ENCODE peak calls at places on chromosomes 12 and 14, in five cellular contexts. One of them, this sample, is unnamed.

GRCh38 chr14:91324606-91324950 is 80.1 kb upstream of the GPR68 start:
- DNase-seq in heart left ventricle: no peak
- DNase-seq in lower leg skin: no peak
- DNase-seq in uterus: no peak
- DNase-seq in ovary: no peak
- DNase-seq in this sample: no peak

GRCh38 chr12:32533971-32534590 is 134.7 kb downstream of the FGD4 start:
- DNase-seq in heart left ventricle: no peak
- DNase-seq in lower leg skin: peak; percentile 75
- DNase-seq in uterus: peak; percentile 34
- DNase-seq in ovary: no peak
- DNase-seq in this sample: no peak

GRCh38 chr14:105497671-105498429 is 6.8 kb downstream of the TEDC1 start:
- DNase-seq in heart left ventricle: no peak
- DNase-seq in lower leg skin: no peak
- DNase-seq in uterus: no peak
- DNase-seq in ovary: no peak
- DNase-seq in this sample: peak; percentile 81

GRCh38 chr14:51095854-51096823 is 1.2 kb upstream of the TRIM9 start:
- DNase-seq in heart left ventricle: no peak
- DNase-seq in lower leg skin: peak; percentile 69
- DNase-seq in uterus: peak; percentile 75
- DNase-seq in ovary: peak; percentile 25
- DNase-seq in this sample: no peak

GRCh38 chr12:68109444-68110217 is 49.9 kb downstream of the IFNG start:
- DNase-seq in heart left ventricle: no peak
- DNase-seq in lower leg skin: no peak
- DNase-seq in uterus: no peak
- DNase-seq in ovary: no peak
- DNase-seq in this sample: no peak

GRCh38 chr12:103181366-103182152 is 224.1 kb downstream of the ASCL1 start:
- DNase-seq in heart left ventricle: no peak
- DNase-seq in lower leg skin: no peak
- DNase-seq in uterus: no peak
- DNase-seq in ovary: no peak
- DNase-seq in this sample: no peak

GRCh38 chr14:61184117-61184516 is 97.0 kb downstream of the TMEM30B start:
- DNase-seq in heart left ventricle: no peak
- DNase-seq in lower leg skin: no peak
- DNase-seq in uterus: no peak
- DNase-seq in ovary: no peak
- DNase-seq in this sample: no peak

GRCh38 chr12:91835693-91836092 is 310.0 kb downstream of the BTG1 start:
- DNase-seq in heart left ventricle: no peak
- DNase-seq in lower leg skin: no peak
- DNase-seq in uterus: no peak
- DNase-seq in ovary: no peak
- DNase-seq in this sample: no peak

GRCh38 chr12:60308366-60309000 is 712.7 kb downstream of the SLC16A7 start:
- DNase-seq in heart left ventricle: no peak
- DNase-seq in lower leg skin: no peak
- DNase-seq in uterus: no peak
- DNase-seq in ovary: no peak
- DNase-seq in this sample: no peak

GRCh38 chr12:46214668-46215429 is 54.0 kb downstream of the SLC38A1 start:
- DNase-seq in heart left ventricle: no peak
- DNase-seq in lower leg skin: no peak
- DNase-seq in uterus: no peak
- DNase-seq in ovary: no peak
- DNase-seq in this sample: no peak

GRCh38 chr12:65818454-65819382 is 5.6 kb upstream of the HMGA2 start:
- DNase-seq in heart left ventricle: no peak
- DNase-seq in lower leg skin: no peak
- DNase-seq in uterus: no peak
- DNase-seq in ovary: no peak
- DNase-seq in this sample: no peak

GRCh38 chr14:75208843-75209242 is 32.4 kb upstream of the TMED10 start:
- DNase-seq in heart left ventricle: no peak
- DNase-seq in lower leg skin: no peak
- DNase-seq in uterus: no peak
- DNase-seq in ovary: no peak
- DNase-seq in this sample: no peak

GRCh38 chr14:72583316-72584272 is 310.3 kb downstream of the DPF3 start:
- DNase-seq in heart left ventricle: no peak
- DNase-seq in lower leg skin: no peak
- DNase-seq in uterus: no peak
- DNase-seq in ovary: no peak
- DNase-seq in this sample: no peak

GRCh38 chr12:56087220-56087619 is 7.3 kb downstream of the ERBB3 start:
- DNase-seq in heart left ventricle: peak; percentile 82
- DNase-seq in lower leg skin: no peak
- DNase-seq in uterus: no peak
- DNase-seq in ovary: no peak
- DNase-seq in this sample: no peak

GRCh38 chr12:89960607-89961394 is 252.2 kb upstream of the ATP2B1 start:
- DNase-seq in heart left ventricle: no peak
- DNase-seq in lower leg skin: no peak
- DNase-seq in uterus: no peak
- DNase-seq in ovary: no peak
- DNase-seq in this sample: no peak

GRCh38 chr12:65565601-65566560 is 258.4 kb upstream of the HMGA2 start:
- DNase-seq in heart left ventricle: no peak
- DNase-seq in lower leg skin: no peak
- DNase-seq in uterus: no peak
- DNase-seq in ovary: no peak
- DNase-seq in this sample: no peak

GRCh38 chr14:68463705-68464104 is 329.2 kb downstream of the ZFP36L1 start:
- DNase-seq in heart left ventricle: no peak
- DNase-seq in lower leg skin: no peak
- DNase-seq in uterus: no peak
- DNase-seq in ovary: no peak
- DNase-seq in this sample: no peak

GRCh38 chr14:103118019-103118662 is 5.1 kb upstream of the TNFAIP2 start:
- DNase-seq in heart left ventricle: peak; percentile 86
- DNase-seq in lower leg skin: peak; percentile 76
- DNase-seq in uterus: peak; percentile 72
- DNase-seq in ovary: no peak
- DNase-seq in this sample: no peak

GRCh38 chr14:51202914-51203665 is 37.0 kb upstream of the TMX1 start:
- DNase-seq in heart left ventricle: no peak
- DNase-seq in lower leg skin: no peak
- DNase-seq in uterus: no peak
- DNase-seq in ovary: no peak
- DNase-seq in this sample: no peak

GRCh38 chr12:69836015-69836414 is 11.0 kb downstream of the MYRFL start:
- DNase-seq in heart left ventricle: no peak
- DNase-seq in lower leg skin: no peak
- DNase-seq in uterus: no peak
- DNase-seq in ovary: no peak
- DNase-seq in this sample: no peak

GRCh38 chr14:92603309-92604257 is 90.0 kb downstream of the RIN3 start:
- DNase-seq in heart left ventricle: no peak
- DNase-seq in lower leg skin: no peak
- DNase-seq in uterus: no peak
- DNase-seq in ovary: no peak
- DNase-seq in this sample: no peak

GRCh38 chr14:21136024-21136423 is 19.8 kb downstream of the OR5AU1 start:
- DNase-seq in heart left ventricle: no peak
- DNase-seq in lower leg skin: no peak
- DNase-seq in uterus: no peak
- DNase-seq in ovary: no peak
- DNase-seq in this sample: no peak

GRCh38 chr12:53867216-53868012 is 71.2 kb upstream of the HOXC13 start:
- DNase-seq in heart left ventricle: no peak
- DNase-seq in lower leg skin: no peak
- DNase-seq in uterus: no peak
- DNase-seq in ovary: no peak
- DNase-seq in this sample: no peak

GRCh38 chr14:67533754-67534085 is 630 bp downstream of the PLEKHH1 start:
- DNase-seq in heart left ventricle: no peak
- DNase-seq in lower leg skin: no peak
- DNase-seq in uterus: no peak
- DNase-seq in ovary: no peak
- DNase-seq in this sample: no peak

GRCh38 chr14:106044515-106044914 is 518.1 kb downstream of the TMEM121 start:
- DNase-seq in heart left ventricle: no peak
- DNase-seq in lower leg skin: no peak
- DNase-seq in uterus: no peak
- DNase-seq in ovary: no peak
- DNase-seq in this sample: no peak

GRCh38 chr12:111846016-111846415 is 4.0 kb downstream of the MAPKAPK5 start:
- DNase-seq in heart left ventricle: no peak
- DNase-seq in lower leg skin: no peak
- DNase-seq in uterus: no peak
- DNase-seq in ovary: no peak
- DNase-seq in this sample: no peak

DNA sequence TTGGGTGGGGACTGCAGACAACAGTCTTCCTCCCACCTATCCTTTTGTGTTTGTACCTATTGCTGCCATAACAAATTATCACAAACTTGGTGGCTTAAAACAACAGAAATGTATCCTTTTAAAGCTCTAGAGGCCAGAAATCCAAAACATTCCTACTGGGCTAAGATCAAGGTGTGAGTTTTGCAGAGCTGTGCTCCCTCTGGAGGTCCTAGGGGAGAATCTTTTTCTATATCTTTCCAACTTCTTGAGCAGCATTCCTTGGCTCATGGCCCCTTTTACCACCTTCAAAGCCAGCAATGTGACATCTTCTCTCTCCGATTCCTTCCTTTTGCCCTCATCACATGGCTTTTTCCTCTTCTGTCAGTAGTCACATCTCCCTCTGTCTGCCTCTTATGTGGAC is 190.6 kb downstream of the TTC8 start:
- DNase-seq in heart left ventricle: no peak
- DNase-seq in lower leg skin: no peak
- DNase-seq in uterus: no peak
- DNase-seq in ovary: no peak
- DNase-seq in this sample: no peak
- TF ChIP-seq CTCF in heart left ventricle: no peak
- TF ChIP-seq CTCF in lower leg skin: no peak
- TF ChIP-seq CTCF in uterus: no peak
- TF ChIP-seq CTCF in ovary: no peak
- TF ChIP-seq CTCF in this sample: no peak

DNA sequence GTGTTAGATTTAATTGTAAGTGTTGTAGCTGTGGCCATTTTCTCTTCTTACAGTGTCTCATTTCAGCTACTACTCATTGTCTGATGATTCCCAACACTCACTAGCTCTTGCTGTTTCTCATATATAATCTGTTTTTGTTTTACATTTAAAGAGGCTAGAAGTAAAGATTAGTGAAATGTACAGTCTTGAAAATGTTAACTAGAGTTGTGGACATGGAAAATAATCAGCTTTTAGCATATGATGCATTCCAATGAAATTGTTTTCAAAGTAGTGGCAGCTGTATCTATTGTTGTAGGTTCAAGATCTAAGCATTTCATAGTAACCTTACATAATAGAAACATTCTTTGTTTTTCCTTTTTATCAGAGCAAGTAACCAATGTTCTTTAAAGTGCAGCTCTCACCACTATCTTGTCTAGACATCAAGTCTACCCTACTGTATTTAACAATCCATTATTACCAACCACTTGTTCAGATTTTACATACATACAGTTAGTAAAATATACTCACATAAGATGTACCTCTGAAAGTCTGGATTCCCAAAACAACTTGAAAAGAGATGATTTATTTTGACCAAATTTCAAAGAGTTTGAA is 76.9 kb downstream of the PPHLN1 start:
- DNase-seq in heart left ventricle: no peak
- DNase-seq in lower leg skin: no peak
- DNase-seq in uterus: no peak
- DNase-seq in ovary: no peak
- DNase-seq in this sample: no peak
- TF ChIP-seq POLR2A in heart left ventricle: no peak
- TF ChIP-seq POLR2A in lower leg skin: no peak
- TF ChIP-seq POLR2A in uterus: no peak
- TF ChIP-seq POLR2A in ovary: no peak
- TF ChIP-seq POLR2A in this sample: no peak

DNA sequence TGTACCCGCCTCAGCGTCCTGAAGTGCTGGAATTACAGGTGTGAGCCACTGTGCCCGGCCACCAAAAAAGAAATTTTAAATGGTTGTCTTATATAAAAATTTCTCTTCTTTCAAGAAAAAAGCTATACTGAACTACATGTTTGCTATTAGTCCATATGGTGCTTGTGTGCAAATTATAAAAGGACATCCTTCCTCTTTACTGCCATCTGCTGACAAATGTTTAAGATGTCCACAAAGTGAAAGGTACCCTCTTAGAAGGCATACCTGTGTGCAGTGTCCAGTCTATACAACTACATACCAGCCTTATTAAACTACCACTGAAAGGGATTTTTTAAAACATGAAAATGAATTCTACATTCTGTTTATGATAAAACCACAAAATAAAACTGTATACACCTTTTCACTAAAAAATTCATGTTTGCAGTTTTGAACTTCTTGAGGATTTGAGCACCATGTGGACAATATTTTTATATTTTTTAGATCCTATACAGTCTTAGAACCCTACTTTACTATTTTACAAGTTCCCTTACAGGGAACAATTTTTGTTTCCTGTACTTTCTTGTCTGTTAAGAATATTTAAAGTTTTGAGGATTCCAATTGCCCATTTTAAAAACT is 32.8 kb upstream of the TOMM20L start:
- DNase-seq in heart left ventricle: no peak
- DNase-seq in lower leg skin: no peak
- DNase-seq in uterus: no peak
- DNase-seq in ovary: no peak
- DNase-seq in this sample: no peak
- TF ChIP-seq CTCF in heart left ventricle: peak; percentile 39
- TF ChIP-seq CTCF in lower leg skin: no peak
- TF ChIP-seq CTCF in uterus: no peak
- TF ChIP-seq CTCF in ovary: no peak
- TF ChIP-seq CTCF in this sample: no peak

DNA sequence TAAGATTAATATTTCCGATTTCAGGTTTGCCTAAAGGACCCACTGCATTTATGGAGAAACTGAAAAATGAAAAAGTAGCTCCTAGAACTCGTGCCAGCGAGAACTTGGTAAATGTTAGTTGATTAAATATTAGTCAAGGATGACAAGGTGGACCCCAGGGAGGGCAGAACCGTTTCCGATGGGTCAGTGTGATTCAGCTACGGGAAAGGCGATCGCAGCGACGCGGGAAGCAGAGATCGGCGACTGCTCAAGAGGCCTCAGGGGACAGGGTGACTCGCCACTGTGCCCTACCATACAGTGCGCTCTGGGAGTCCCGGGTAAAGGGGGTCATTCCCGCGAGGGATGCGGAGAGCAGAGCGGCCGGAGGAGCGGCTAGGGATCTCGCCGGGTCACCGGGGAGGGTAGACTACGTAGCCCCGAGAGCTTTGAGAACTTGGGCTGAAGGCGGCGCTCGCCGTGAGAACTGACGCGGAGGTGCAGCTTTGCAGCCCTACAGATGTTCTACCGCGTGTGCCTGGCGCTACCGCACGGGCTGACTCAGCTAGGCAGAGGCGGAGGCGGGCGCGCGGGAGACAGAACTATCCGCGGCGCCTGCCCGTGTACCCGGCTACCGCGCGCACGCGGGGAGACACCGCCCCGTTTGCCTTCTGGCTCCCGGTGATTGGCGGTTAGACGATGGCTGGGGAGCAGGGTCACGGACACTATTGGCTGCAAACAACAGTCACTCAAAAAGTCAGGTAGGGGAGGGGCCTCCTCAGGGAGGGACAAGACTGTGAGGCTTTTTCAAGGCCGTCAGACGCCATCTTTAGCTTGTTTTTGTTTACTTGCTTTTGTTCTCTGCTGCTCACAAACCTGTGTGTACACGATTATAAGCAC is 3.2 kb downstream of the C14orf93 start:
- DNase-seq in heart left ventricle: peak; percentile 98
- DNase-seq in lower leg skin: peak; percentile 97
- DNase-seq in uterus: peak; percentile 97
- DNase-seq in ovary: peak; percentile 94
- DNase-seq in this sample: peak; percentile 99
- TF ChIP-seq POLR2A in heart left ventricle: peak; percentile 92
- TF ChIP-seq POLR2A in lower leg skin: no peak
- TF ChIP-seq POLR2A in uterus: peak; percentile 92
- TF ChIP-seq POLR2A in ovary: peak; percentile 63
- TF ChIP-seq POLR2A in this sample: no peak